ENCODE peak calls at places on chromosomes 12 and 14, in six cellular contexts. One of them, this sample, is unnamed.
A peak's percentile ranks its signal among the peaks of the same experiment; 100 is the strongest.

GRCh38 chr14:31205681-31206535 is 1.7 kb downstream of the HECTD1 start:
- DNase-seq in transverse colon: no peak
- DNase-seq in DND-41: no peak
- DNase-seq in tibial artery: no peak
- DNase-seq in lower leg skin: no peak
- DNase-seq in HCT116: no peak
- DNase-seq in this sample: no peak

GRCh38 chr12:24025153-24025798 is 75.8 kb upstream of the SOX5 start:
- DNase-seq in transverse colon: no peak
- DNase-seq in DND-41: no peak
- DNase-seq in tibial artery: no peak
- DNase-seq in lower leg skin: no peak
- DNase-seq in HCT116: no peak
- DNase-seq in this sample: no peak

GRCh38 chr14:90664911-90665695 is 151.1 kb downstream of the TTC7B start:
- DNase-seq in transverse colon: no peak
- DNase-seq in DND-41: no peak
- DNase-seq in tibial artery: no peak
- DNase-seq in lower leg skin: no peak
- DNase-seq in HCT116: no peak
- DNase-seq in this sample: no peak

GRCh38 chr12:13425766-13426165 is 229.2 kb downstream of the EMP1 start:
- DNase-seq in transverse colon: no peak
- DNase-seq in DND-41: no peak
- DNase-seq in tibial artery: no peak
- DNase-seq in lower leg skin: no peak
- DNase-seq in HCT116: no peak
- DNase-seq in this sample: no peak

GRCh38 chr14:81172881-81173280 is 47.9 kb downstream of the GTF2A1 start:
- DNase-seq in transverse colon: no peak
- DNase-seq in DND-41: no peak
- DNase-seq in tibial artery: no peak
- DNase-seq in lower leg skin: no peak
- DNase-seq in HCT116: no peak
- DNase-seq in this sample: no peak

GRCh38 chr12:117093431-117093830 is 5.8 kb downstream of the TESC start:
- DNase-seq in transverse colon: no peak
- DNase-seq in DND-41: no peak
- DNase-seq in tibial artery: no peak
- DNase-seq in lower leg skin: no peak
- DNase-seq in HCT116: no peak
- DNase-seq in this sample: no peak

GRCh38 chr12:51908876-51909592 is 1.7 kb downstream of the ACVRL1 start:
- DNase-seq in transverse colon: no peak
- DNase-seq in DND-41: no peak
- DNase-seq in tibial artery: no peak
- DNase-seq in lower leg skin: peak; percentile 75
- DNase-seq in HCT116: no peak
- DNase-seq in this sample: no peak

GRCh38 chr12:31029466-31029865 is 44.2 kb upstream of the DDX11 start:
- DNase-seq in transverse colon: no peak
- DNase-seq in DND-41: no peak
- DNase-seq in tibial artery: no peak
- DNase-seq in lower leg skin: peak; percentile 58
- DNase-seq in HCT116: no peak
- DNase-seq in this sample: no peak

GRCh38 chr14:104221636-104222375 is 83.4 kb downstream of the KIF26A start:
- DNase-seq in transverse colon: no peak
- DNase-seq in DND-41: no peak
- DNase-seq in tibial artery: no peak
- DNase-seq in lower leg skin: no peak
- DNase-seq in HCT116: no peak
- DNase-seq in this sample: peak; percentile 42

GRCh38 chr14:99684356-99684952 is 356 bp downstream of the CYP46A1 start:
- DNase-seq in transverse colon: no peak
- DNase-seq in DND-41: peak; percentile 46
- DNase-seq in tibial artery: no peak
- DNase-seq in lower leg skin: no peak
- DNase-seq in HCT116: no peak
- DNase-seq in this sample: no peak

GRCh38 chr12:52577316-52577715 is 3.7 kb upstream of the KRT74 start:
- DNase-seq in transverse colon: no peak
- DNase-seq in DND-41: no peak
- DNase-seq in tibial artery: no peak
- DNase-seq in lower leg skin: no peak
- DNase-seq in HCT116: no peak
- DNase-seq in this sample: no peak

GRCh38 chr12:4082809-4083447 is 190.6 kb upstream of the CCND2 start:
- DNase-seq in transverse colon: no peak
- DNase-seq in DND-41: no peak
- DNase-seq in tibial artery: no peak
- DNase-seq in lower leg skin: no peak
- DNase-seq in HCT116: no peak
- DNase-seq in this sample: no peak

GRCh38 chr12:47717443-47718193 is 7.7 kb downstream of the ENDOU start:
- DNase-seq in transverse colon: peak; percentile 83
- DNase-seq in DND-41: peak; percentile 38
- DNase-seq in tibial artery: peak; percentile 87
- DNase-seq in lower leg skin: peak; percentile 95
- DNase-seq in HCT116: no peak
- DNase-seq in this sample: peak; percentile 86

GRCh38 chr14:96083667-96084320 is 44.6 kb downstream of the C14orf132 start:
- DNase-seq in transverse colon: no peak
- DNase-seq in DND-41: no peak
- DNase-seq in tibial artery: no peak
- DNase-seq in lower leg skin: no peak
- DNase-seq in HCT116: no peak
- DNase-seq in this sample: peak; percentile 82

GRCh38 chr12:92051441-92051840 is 94.2 kb downstream of the BTG1 start:
- DNase-seq in transverse colon: no peak
- DNase-seq in DND-41: no peak
- DNase-seq in tibial artery: no peak
- DNase-seq in lower leg skin: no peak
- DNase-seq in HCT116: no peak
- DNase-seq in this sample: no peak

GRCh38 chr12:78120866-78121590 is 290.3 kb downstream of the NAV3 start:
- DNase-seq in transverse colon: no peak
- DNase-seq in DND-41: no peak
- DNase-seq in tibial artery: no peak
- DNase-seq in lower leg skin: no peak
- DNase-seq in HCT116: peak; percentile 33
- DNase-seq in this sample: no peak

DNA sequence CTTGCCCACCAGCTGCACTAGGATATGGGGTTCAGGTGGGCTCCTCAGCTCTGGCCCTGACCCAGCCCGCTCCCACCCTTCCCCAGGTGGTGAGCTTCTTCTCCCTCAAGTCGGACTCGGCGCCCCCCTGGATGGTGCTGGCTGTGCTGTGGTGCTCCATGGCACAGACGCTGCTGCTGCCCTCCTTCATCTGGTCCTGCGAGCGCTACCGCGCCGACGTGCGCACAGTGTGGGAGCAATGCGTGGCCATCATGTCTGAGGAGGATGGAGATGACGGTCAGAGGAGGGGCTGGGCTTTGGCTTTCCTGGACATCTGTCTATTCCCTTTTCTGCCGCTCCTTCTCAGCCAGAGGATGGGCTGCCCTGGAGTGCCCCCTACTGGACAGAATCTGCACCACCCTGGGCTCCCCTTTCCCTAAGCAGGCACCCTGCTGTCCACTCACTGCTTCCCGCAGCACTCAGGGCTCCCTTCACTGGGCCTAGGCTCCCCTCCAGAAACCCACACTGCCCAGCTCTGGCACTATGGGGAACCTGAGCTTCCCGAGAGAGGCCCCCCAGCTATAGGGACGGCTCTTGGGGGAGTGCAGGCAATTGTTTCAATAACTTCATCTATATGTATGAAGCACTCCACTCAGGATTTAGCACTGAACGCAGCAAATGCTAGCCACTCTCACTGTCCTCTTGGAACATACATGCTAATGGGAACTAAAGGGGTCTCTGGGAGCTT is 2.6 kb upstream of the P3H3 start:
- DNase-seq in transverse colon: peak; percentile 89
- DNase-seq in DND-41: peak; percentile 70
- DNase-seq in tibial artery: peak; percentile 77
- DNase-seq in lower leg skin: peak; percentile 97
- DNase-seq in HCT116: peak; percentile 47
- DNase-seq in this sample: peak; percentile 85
- H3K4me3 ChIP-seq in transverse colon: no peak overlapping the region
- H3K4me3 ChIP-seq in DND-41: no peak overlapping the region
- H3K4me3 ChIP-seq in tibial artery: no peak overlapping the region
- H3K4me3 ChIP-seq in lower leg skin: no peak overlapping the region
- H3K4me3 ChIP-seq in HCT116: no peak overlapping the region
- H3K4me3 ChIP-seq in this sample: no peak overlapping the region

GRCh38 chr12:104290320-104290719 is 13.2 kb upstream of the EID3 start:
- DNase-seq in transverse colon: no peak
- DNase-seq in DND-41: no peak
- DNase-seq in tibial artery: no peak
- DNase-seq in lower leg skin: no peak
- DNase-seq in HCT116: no peak
- DNase-seq in this sample: no peak
- H3K4me3 ChIP-seq in transverse colon: peak overlapping the region; percentile 55
- H3K4me3 ChIP-seq in DND-41: no peak overlapping the region
- H3K4me3 ChIP-seq in tibial artery: peak overlapping the region; percentile 80
- H3K4me3 ChIP-seq in lower leg skin: no peak overlapping the region
- H3K4me3 ChIP-seq in HCT116: no peak overlapping the region
- H3K4me3 ChIP-seq in this sample: peak overlapping the region; percentile 82

DNA sequence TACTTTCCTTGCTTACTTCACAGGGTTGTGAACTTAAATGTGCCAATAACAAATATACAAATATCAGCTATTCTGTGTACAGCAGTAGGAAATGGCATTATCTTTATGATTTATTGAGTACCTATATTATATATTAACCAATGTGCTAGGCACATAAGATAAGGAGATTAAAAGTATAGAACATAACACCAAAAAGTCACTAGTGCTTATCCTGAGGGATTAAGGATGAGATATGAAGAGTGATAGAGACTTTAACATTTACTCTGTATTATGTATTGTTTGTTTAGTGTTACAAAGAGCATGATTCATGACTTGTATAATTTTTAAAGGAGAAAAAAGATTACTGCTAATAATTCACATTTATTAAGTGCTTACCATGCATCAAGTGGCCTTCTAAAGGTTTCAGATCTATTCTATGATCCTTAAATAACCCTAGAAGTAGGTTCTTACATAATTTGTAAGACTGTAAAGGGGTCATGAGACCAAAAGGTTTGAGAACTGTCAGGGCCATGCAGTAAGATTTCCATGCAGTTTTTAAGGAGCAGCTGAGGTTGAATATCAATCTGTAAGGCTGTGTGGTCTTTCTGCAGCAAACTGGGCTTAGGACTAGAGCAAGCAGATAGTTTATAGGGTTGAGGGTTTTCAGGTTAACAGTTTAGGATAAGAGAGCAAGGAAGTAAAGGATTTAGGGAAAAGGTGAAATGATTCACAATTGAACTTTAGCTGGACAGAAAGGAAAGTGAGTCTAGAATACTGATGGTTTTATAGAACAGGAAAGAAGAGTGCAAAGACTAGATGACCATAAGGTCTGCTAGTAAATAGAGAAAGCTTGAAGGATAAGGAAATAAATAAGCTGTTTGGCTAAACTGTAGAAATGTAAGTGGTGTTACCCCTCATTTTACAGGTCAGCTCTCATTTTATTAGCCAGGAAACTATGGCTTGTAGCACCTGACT is 7.0 kb downstream of the PYROXD1 start:
- DNase-seq in transverse colon: no peak
- DNase-seq in DND-41: no peak
- DNase-seq in tibial artery: no peak
- DNase-seq in lower leg skin: no peak
- DNase-seq in HCT116: no peak
- DNase-seq in this sample: no peak
- H3K4me3 ChIP-seq in transverse colon: no peak overlapping the region
- H3K4me3 ChIP-seq in DND-41: no peak overlapping the region
- H3K4me3 ChIP-seq in tibial artery: no peak overlapping the region
- H3K4me3 ChIP-seq in lower leg skin: no peak overlapping the region
- H3K4me3 ChIP-seq in HCT116: no peak overlapping the region
- H3K4me3 ChIP-seq in this sample: no peak overlapping the region

DNA sequence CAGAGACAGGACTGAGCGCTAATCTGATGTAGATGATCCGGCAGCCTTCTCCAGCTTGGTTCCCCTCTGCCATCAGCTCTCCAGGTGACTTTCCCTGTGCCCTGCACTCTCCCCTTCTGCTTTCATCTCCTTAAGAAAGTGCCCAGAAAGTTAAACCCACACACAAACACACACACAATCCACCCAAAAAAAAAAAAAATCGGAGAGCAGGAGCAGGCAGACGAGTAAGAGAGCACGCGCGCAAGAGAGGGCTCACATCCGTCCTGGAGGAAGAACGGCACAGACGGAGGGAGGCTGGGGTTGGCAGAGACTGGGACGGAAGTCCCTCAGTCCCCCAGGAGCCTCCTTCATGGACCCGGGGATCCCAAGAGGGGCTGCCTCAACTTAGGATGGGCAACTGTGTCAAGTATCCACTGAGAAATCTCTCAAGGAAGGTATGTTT is 9.8 kb downstream of the CABP1 start:
- DNase-seq in transverse colon: no peak
- DNase-seq in DND-41: no peak
- DNase-seq in tibial artery: no peak
- DNase-seq in lower leg skin: no peak
- DNase-seq in HCT116: no peak
- DNase-seq in this sample: peak; percentile 14
- H3K4me3 ChIP-seq in transverse colon: no peak overlapping the region
- H3K4me3 ChIP-seq in DND-41: no peak overlapping the region
- H3K4me3 ChIP-seq in tibial artery: peak overlapping the region; percentile 57
- H3K4me3 ChIP-seq in lower leg skin: no peak overlapping the region
- H3K4me3 ChIP-seq in HCT116: no peak overlapping the region
- H3K4me3 ChIP-seq in this sample: no peak overlapping the region

GRCh38 chr14:49986344-49987014 is 93.6 kb downstream of the ARF6 start:
- DNase-seq in transverse colon: no peak
- DNase-seq in DND-41: no peak
- DNase-seq in tibial artery: no peak
- DNase-seq in lower leg skin: peak; percentile 8
- DNase-seq in HCT116: no peak
- DNase-seq in this sample: no peak
- H3K4me3 ChIP-seq in transverse colon: no peak overlapping the region
- H3K4me3 ChIP-seq in DND-41: no peak overlapping the region
- H3K4me3 ChIP-seq in tibial artery: no peak overlapping the region
- H3K4me3 ChIP-seq in lower leg skin: no peak overlapping the region
- H3K4me3 ChIP-seq in HCT116: no peak overlapping the region
- H3K4me3 ChIP-seq in this sample: no peak overlapping the region

This sample was measured in lower lobe of right lung.